ENCODE peak calls at places on chromosomes 4 and X, in seven cellular contexts. Z is RCC 7860; X is NCI-H345; H is NCI-H748 treated with DMSO at 0.1 percent for 48 hours; F is CD8-positive, alpha-beta memory T cell; O is iPS-NIHi11; D is kidney glomerular epithelial cell. G is an unnamed sample.

GRCh38 chr4:94455081-94455480 is 3.3 kb downstream of the PDLIM5 start:
- DNase-seq in F (no peak), D (no peak), O (no peak), Z (peak; percentile 21), H (no peak), X (no peak), G (no peak)

GRCh38 chrX:27619459-27619858 is 29.3 kb downstream of the DCAF8L2 start:
- DNase-seq in Z (no peak), X (no peak), D (no peak), O (no peak), F (no peak), H (no peak), G (no peak)

GRCh38 chr4:129446074-129446473 is 350.1 kb downstream of the C4orf33 start:
- DNase-seq in D (no peak), Z (peak; percentile 45), O (no peak), H (no peak), F (no peak), X (no peak), G (no peak)

GRCh38 chr4:110361921-110362320 is 114.0 kb upstream of the ENPEP start:
- DNase-seq in F (no peak), O (no peak), H (no peak), Z (peak; percentile 82), X (no peak), D (peak; percentile 96), G (no peak)

GRCh38 chr4:174141876-174142275 is 141.6 kb downstream of the FBXO8 start:
- DNase-seq in O (no peak), Z (no peak), F (no peak), X (no peak), H (no peak), D (no peak), G (no peak)

GRCh38 chrX:40172980-40173661 is 75.4 kb upstream of the BCOR start:
- DNase-seq in Z (no peak), F (no peak), X (no peak), H (no peak), O (no peak), D (no peak), G (no peak)

GRCh38 chr4:10809905-10810304 is 125.3 kb upstream of the CLNK start:
- DNase-seq in F (no peak), Z (no peak), O (no peak), H (no peak), X (no peak), D (no peak), G (no peak)

GRCh38 chr4:110104661-110105060 is 93.8 kb downstream of the ELOVL6 start:
- DNase-seq in Z (no peak), X (no peak), D (no peak), F (no peak), O (no peak), H (no peak), G (no peak)

GRCh38 chr4:18479825-18480224 is 458.3 kb upstream of the LCORL start:
- DNase-seq in H (no peak), O (no peak), D (no peak), Z (no peak), F (no peak), X (no peak), G (no peak)

GRCh38 chr4:40316782-40317635 is 18.1 kb upstream of the CHRNA9 start:
- DNase-seq in D (no peak), O (peak; percentile 74), H (no peak), X (no peak), Z (peak; percentile 83), F (peak; percentile 37), G (no peak)

GRCh38 chrX:151970027-151970426 is 4.4 kb downstream of the GABRE start:
- DNase-seq in H (no peak), F (no peak), O (no peak), D (no peak), Z (no peak), X (no peak), G (no peak)

GRCh38 chr4:63348735-63349673 is 1060.2 kb downstream of the TECRL start:
- DNase-seq in H (no peak), Z (no peak), F (no peak), X (no peak), D (no peak), O (no peak), G (no peak)

GRCh38 chr4:2352171-2352570 is 66.3 kb downstream of the ZFYVE28 start:
- DNase-seq in X (no peak), D (no peak), Z (no peak), F (no peak), H (no peak), O (no peak), G (no peak)